ENCODE peak calls at places on chromosome 19, in ten cellular contexts. M is Ammon's horn; V is dermis microvascular lymphatic vessel endothelial cell; D is heart right ventricle; L is anterior cingulate cortex; U is hypothalamus; P is stimulated activated CD8-positive, alpha-beta memory T cell treated with anti-CD3 and anti-CD28 coated beads, Interleukin-4, amount 100 ng/mL, for 4 hours; X is Kasumi-1; K is foreskin keratinocyte; T is lung. B is an unnamed sample.

GRCh38 chr19:10109528-10109927 is 2.0 kb upstream of the P2RY11 start:
- DNase-seq in M (no peak), V (no peak), D (no peak), L (no peak), U (no peak), P (no peak), X (no peak), K (no peak), T (no peak), B (no peak)

GRCh38 chr19:18399008-18399407 is 1.6 kb upstream of the LRRC25 start:
- DNase-seq in M (no peak), V (peak; percentile 44), D (no peak), L (no peak), U (no peak), P (no peak), X (no peak), K (peak; percentile 45), T (no peak), B (no peak)

GRCh38 chr19:14006766-14007562 is 844 bp upstream of the RFX1 start:
- DNase-seq in M (no peak), V (no peak), D (peak; percentile 89), L (no peak), U (no peak), P (no peak), X (no peak), K (no peak), T (peak; percentile 84), B (no peak)

GRCh38 chr19:15641901-15642491 is 1.3 kb downstream of the CYP4F3 start:
- DNase-seq in M (no peak), V (no peak), D (no peak), L (no peak), U (no peak), P (no peak), X (no peak), K (no peak), T (peak; percentile 37), B (no peak)

GRCh38 chr19:30682576-30683536 is 310.7 kb downstream of the ZNF536 start:
- DNase-seq in M (peak; percentile 85), V (peak; percentile 59), D (peak; percentile 74), L (peak; percentile 52), U (peak; percentile 36), P (no peak), X (peak; percentile 56), K (peak; percentile 48), T (peak; percentile 67), B (peak; percentile 22)

GRCh38 chr19:29840066-29840950 is 28.5 kb downstream of the CCNE1 start:
- DNase-seq in M (no peak), V (no peak), D (no peak), L (no peak), U (no peak), P (no peak), X (no peak), K (no peak), T (no peak), B (no peak)

GRCh38 chr19:30555075-30555787 is 183.0 kb downstream of the ZNF536 start:
- DNase-seq in M (no peak), V (no peak), D (no peak), L (no peak), U (no peak), P (no peak), X (no peak), K (no peak), T (no peak), B (no peak)

GRCh38 chr19:7301525-7301924 is 7.3 kb upstream of the INSR start:
- DNase-seq in M (no peak), V (no peak), D (no peak), L (no peak), U (no peak), P (no peak), X (no peak), K (no peak), T (no peak), B (no peak)

GRCh38 chr19:18112989-18113478 is 15.5 kb downstream of the MAST3 start:
- DNase-seq in M (peak; percentile 95), V (peak; percentile 59), D (peak; percentile 88), L (peak; percentile 60), U (peak; percentile 46), P (peak; percentile 58), X (peak; percentile 84), K (peak; percentile 57), T (peak; percentile 88), B (no peak)

GRCh38 chr19:33407716-33408115 is 34.2 kb downstream of the CEBPG start:
- DNase-seq in M (no peak), V (no peak), D (no peak), L (no peak), U (no peak), P (no peak), X (no peak), K (no peak), T (no peak), B (no peak)

GRCh38 chr19:49684983-49685553 is 4.3 kb upstream of the ADM5 start:
- DNase-seq in M (no peak), V (no peak), D (no peak), L (no peak), U (no peak), P (no peak), X (no peak), K (no peak), T (no peak), B (no peak)

B was measured in epithelial cell of prostate.